ENCODE peak calls at places on chromosomes 5 and 9, in eight cellular contexts. Z, L, Y, X, K, P, A and R are unnamed samples.

GRCh38 chr5:170347022-170347421 is 42.1 kb downstream of the KCNMB1 start:
- DNase-seq in Z (no peak), P (no peak), K (no peak), X (no peak), Y (no peak), A (no peak), L (no peak), R (no peak)

GRCh38 chr5:169039592-169039991 is 261.3 kb downstream of the SLIT3 start:
- DNase-seq in Z (no peak), Y (no peak), X (no peak), A (no peak), P (no peak), L (no peak), K (no peak), R (no peak)

GRCh38 chr9:76895186-76895585 is 10.7 kb downstream of the PRUNE2 start:
- DNase-seq in K (no peak), Z (peak; percentile 63), Y (no peak), P (no peak), A (no peak), L (no peak), X (no peak), R (no peak)

GRCh38 chr9:22683393-22684075 is 236.9 kb downstream of the DMRTA1 start:
- DNase-seq in P (no peak), Y (no peak), A (no peak), Z (no peak), X (peak; percentile 71), K (no peak), L (peak; percentile 70), R (no peak)

GRCh38 chr5:132655821-132656773 is 1.9 kb upstream of the IL13 start:
- DNase-seq in Y (no peak), X (no peak), A (no peak), P (no peak), K (no peak), Z (no peak), L (peak; percentile 47), R (no peak)

GRCh38 chr5:78527054-78527884 is 121.3 kb downstream of the LHFPL2 start:
- DNase-seq in L (peak; percentile 87), A (peak; percentile 87), K (no peak), Z (peak; percentile 90), Y (no peak), P (peak; percentile 60), X (peak; percentile 96), R (no peak)

GRCh38 chr5:167732499-167732898 is 558.9 kb upstream of the WWC1 start:
- DNase-seq in Y (no peak), X (no peak), K (no peak), A (no peak), P (no peak), Z (no peak), L (no peak), R (no peak)

GRCh38 chr9:35844628-35845301 is 15.7 kb downstream of the TMEM8B start:
- DNase-seq in L (peak; percentile 93), A (peak; percentile 83), P (no peak), Y (peak; percentile 19), K (no peak), X (peak; percentile 14), Z (no peak), R (peak; percentile 83)

GRCh38 chr5:59756373-59757035 is 137.0 kb downstream of the PDE4D start:
- DNase-seq in K (no peak), Y (no peak), Z (no peak), L (no peak), P (no peak), A (no peak), X (no peak), R (peak; percentile 91)

GRCh38 chr5:133319244-133319643 is 267.4 kb downstream of the HSPA4 start:
- DNase-seq in X (no peak), L (no peak), Y (no peak), A (no peak), P (no peak), K (no peak), Z (no peak), R (no peak)

GRCh38 chr9:34403554-34404380 is 27.1 kb upstream of the MYORG start:
- DNase-seq in L (peak; percentile 79), X (peak; percentile 67), P (peak; percentile 73), A (peak; percentile 71), Z (peak; percentile 65), Y (peak; percentile 22), K (peak; percentile 82), R (peak; percentile 79)

GRCh38 chr9:2243666-2244555 is 228.8 kb downstream of the SMARCA2 start:
- DNase-seq in L (peak; percentile 69), K (no peak), Z (no peak), X (no peak), P (no peak), Y (no peak), A (no peak), R (no peak)

GRCh38 chr9:120708526-120709224 is 5.6 kb downstream of the MEGF9 start:
- DNase-seq in A (no peak), K (no peak), X (no peak), Y (no peak), L (peak; percentile 57), P (no peak), Z (no peak), R (no peak)

GRCh38 chr5:218457-219289 is 553 bp downstream of the SDHA start:
- DNase-seq in Y (peak; percentile 21), L (peak; percentile 47), P (no peak), A (peak; percentile 36), K (peak; percentile 23), X (peak; percentile 39), Z (no peak), R (peak; percentile 68)

GRCh38 chr5:42887094-42887493 is 75.4 kb upstream of the SELENOP start:
- DNase-seq in K (no peak), L (no peak), A (no peak), Y (no peak), X (no peak), Z (peak; percentile 62), P (no peak), R (peak; percentile 42)

GRCh38 chr9:95134457-95134881 is 183.0 kb downstream of the FANCC start:
- DNase-seq in L (no peak), Y (no peak), X (no peak), P (no peak), Z (no peak), K (no peak), A (no peak), R (peak; percentile 47)

GRCh38 chr5:128869970-128870747 is 95.1 kb upstream of the SLC27A6 start:
- DNase-seq in A (no peak), Y (no peak), K (no peak), L (no peak), P (no peak), Z (no peak), X (peak; percentile 26), R (no peak)

GRCh38 chr5:39231705-39232525 is 12.6 kb upstream of the FYB1 start:
- DNase-seq in Y (no peak), L (peak; percentile 23), K (no peak), A (no peak), X (no peak), P (no peak), Z (no peak), R (peak; percentile 31)

GRCh38 chr5:153901449-153901848 is 137.3 kb downstream of the FAM114A2 start:
- DNase-seq in K (no peak), A (no peak), Y (no peak), X (no peak), L (no peak), Z (no peak), P (no peak), R (no peak)